ENCODE peak calls at places on chromosomes 2 and 18, in four cellular contexts. One of them, this sample, is unnamed.

GRCh38 chr18:23723121-23723520 is 33.9 kb downstream of the LAMA3 start:
- DNase-seq in BE2C: no peak
- DNase-seq in ovary: no peak
- DNase-seq in spleen: no peak
- DNase-seq in this sample: no peak

GRCh38 chr2:215790548-215791421 is 222.6 kb downstream of the MREG start:
- DNase-seq in spleen: no peak
- DNase-seq in ovary: no peak
- DNase-seq in BE2C: no peak
- DNase-seq in this sample: no peak

GRCh38 chr2:162282765-162283425 is 35.6 kb downstream of the IFIH1 start:
- DNase-seq in BE2C: no peak
- DNase-seq in ovary: no peak
- DNase-seq in spleen: no peak
- DNase-seq in this sample: no peak

GRCh38 chr18:323253-323622 is 55.4 kb upstream of the THOC1 start:
- DNase-seq in ovary: no peak
- DNase-seq in spleen: no peak
- DNase-seq in BE2C: no peak
- DNase-seq in this sample: no peak

GRCh38 chr2:100929142-100929541 is 72.9 kb upstream of the RPL31 start:
- DNase-seq in BE2C: no peak
- DNase-seq in spleen: no peak
- DNase-seq in ovary: no peak
- DNase-seq in this sample: no peak

GRCh38 chr2:12303181-12304030 is 413.3 kb upstream of the TRIB2 start:
- DNase-seq in spleen: no peak
- DNase-seq in BE2C: no peak
- DNase-seq in ovary: no peak
- DNase-seq in this sample: no peak

GRCh38 chr18:3037423-3037915 is 24.5 kb upstream of the LPIN2 start:
- DNase-seq in BE2C: no peak
- DNase-seq in spleen: no peak
- DNase-seq in ovary: no peak
- DNase-seq in this sample: no peak

GRCh38 chr2:109386004-109386695 is 227.6 kb downstream of the SEPTIN10 start:
- DNase-seq in BE2C: no peak
- DNase-seq in spleen: peak
- DNase-seq in ovary: no peak
- DNase-seq in this sample: no peak

GRCh38 chr2:170362895-170363582 is 185.1 kb downstream of the MYO3B start:
- DNase-seq in ovary: no peak
- DNase-seq in spleen: no peak
- DNase-seq in BE2C: no peak
- DNase-seq in this sample: no peak

GRCh38 chr18:8177330-8178016 is 431.8 kb upstream of the RAB12 start:
- DNase-seq in ovary: no peak
- DNase-seq in spleen: no peak
- DNase-seq in BE2C: peak
- DNase-seq in this sample: no peak

GRCh38 chr2:109260116-109260855 is 131.3 kb downstream of the SH3RF3 start:
- DNase-seq in BE2C: no peak
- DNase-seq in spleen: peak
- DNase-seq in ovary: no peak
- DNase-seq in this sample: no peak

GRCh38 chr2:203669820-203670219 is 36.6 kb upstream of the CD28 start:
- DNase-seq in spleen: no peak
- DNase-seq in BE2C: no peak
- DNase-seq in ovary: no peak
- DNase-seq in this sample: no peak

GRCh38 chr2:145851730-145852129 is 1331.8 kb upstream of the ZEB2 start:
- DNase-seq in BE2C: no peak
- DNase-seq in ovary: no peak
- DNase-seq in spleen: no peak
- DNase-seq in this sample: no peak

GRCh38 chr2:71555798-71556454 is 102.6 kb downstream of the DYSF start:
- DNase-seq in BE2C: no peak
- DNase-seq in spleen: peak
- DNase-seq in ovary: no peak
- DNase-seq in this sample: no peak

GRCh38 chr18:39746201-39746600 is 2180.6 kb upstream of the CELF4 start:
- DNase-seq in ovary: no peak
- DNase-seq in BE2C: no peak
- DNase-seq in spleen: no peak
- DNase-seq in this sample: no peak

GRCh38 chr18:54223568-54224241 is 764 bp downstream of the MBD2 start:
- DNase-seq in BE2C: no peak
- DNase-seq in spleen: peak
- DNase-seq in ovary: peak
- DNase-seq in this sample: peak

GRCh38 chr2:175837046-175837445 is 165.0 kb downstream of the LNPK start:
- DNase-seq in ovary: no peak
- DNase-seq in spleen: no peak
- DNase-seq in BE2C: no peak
- DNase-seq in this sample: no peak

GRCh38 chr2:113918229-113918628 is 28.3 kb downstream of the ACTR3 start:
- DNase-seq in BE2C: no peak
- DNase-seq in ovary: no peak
- DNase-seq in spleen: no peak
- DNase-seq in this sample: no peak

GRCh38 chr2:159971365-159972122 is 90.9 kb downstream of the PLA2R1 start:
- DNase-seq in spleen: no peak
- DNase-seq in ovary: no peak
- DNase-seq in BE2C: no peak
- DNase-seq in this sample: no peak

GRCh38 chr2:55530539-55531081 is 11.1 kb downstream of the CFAP36 start:
- DNase-seq in ovary: no peak
- DNase-seq in spleen: no peak
- DNase-seq in BE2C: no peak
- DNase-seq in this sample: no peak

GRCh38 chr2:241507430-241508239 is 749 bp downstream of the STK25 start:
- DNase-seq in BE2C: peak
- DNase-seq in ovary: peak
- DNase-seq in spleen: peak
- DNase-seq in this sample: no peak

GRCh38 chr2:171432969-171433762 is 624 bp downstream of the METTL8 start:
- DNase-seq in BE2C: peak
- DNase-seq in ovary: no peak
- DNase-seq in spleen: peak
- DNase-seq in this sample: no peak

GRCh38 chr2:217356795-217357194 is 496.9 kb upstream of the TNP1 start:
- DNase-seq in spleen: no peak
- DNase-seq in ovary: peak
- DNase-seq in BE2C: no peak
- DNase-seq in this sample: peak

DNA sequence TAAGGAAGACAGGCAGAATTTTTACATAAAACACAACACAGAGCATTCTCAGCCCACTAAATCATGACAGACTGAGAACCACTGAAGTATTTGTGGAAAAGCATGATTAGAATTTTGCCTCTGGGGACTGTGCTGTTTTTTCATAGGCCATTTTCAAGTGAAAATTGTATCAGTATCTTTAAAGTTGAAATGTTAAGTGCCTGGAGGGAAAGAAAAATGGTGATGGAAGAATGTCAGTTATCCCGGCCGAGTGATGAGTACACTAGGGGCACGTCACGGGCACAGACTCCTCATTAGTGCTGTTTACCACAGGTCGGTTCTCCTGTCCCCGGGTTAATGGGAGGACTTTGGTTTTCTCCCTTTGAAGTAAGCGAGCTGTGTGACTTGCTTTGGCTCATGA is 36.9 kb downstream of the EHD3 start:
- DNase-seq in spleen: no peak
- DNase-seq in ovary: no peak
- DNase-seq in BE2C: no peak
- DNase-seq in this sample: no peak
- TF ChIP-seq CTCF in spleen: no peak
- TF ChIP-seq CTCF in ovary: no peak
- TF ChIP-seq CTCF in BE2C: no peak
- TF ChIP-seq CTCF in this sample: no peak

GRCh38 chr2:31693882-31694281 is 113.1 kb upstream of the SRD5A2 start:
- DNase-seq in BE2C: no peak
- DNase-seq in spleen: no peak
- DNase-seq in ovary: no peak
- DNase-seq in this sample: no peak

DNA sequence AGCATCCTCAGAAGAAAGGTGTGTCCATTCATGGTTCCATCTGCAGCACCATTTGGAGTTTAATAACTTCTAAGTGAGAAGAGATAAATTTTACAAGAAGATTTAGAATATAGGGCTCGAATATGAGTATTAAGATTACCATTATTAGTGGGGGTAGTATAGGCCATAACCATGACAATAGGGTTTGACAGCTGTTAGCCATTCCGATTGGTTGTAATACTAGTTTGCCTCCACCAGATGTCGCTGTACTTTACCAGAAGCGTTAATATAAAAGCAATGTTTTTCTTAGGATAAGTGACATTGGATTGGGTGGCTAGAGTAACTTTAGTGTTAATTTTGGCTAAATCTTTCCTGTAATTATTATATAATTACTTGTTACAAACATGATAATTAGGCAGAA is 107.5 kb upstream of the SRD5A2 start:
- DNase-seq in ovary: no peak
- DNase-seq in spleen: no peak
- DNase-seq in BE2C: no peak
- DNase-seq in this sample: no peak
- TF ChIP-seq CTCF in ovary: no peak
- TF ChIP-seq CTCF in spleen: peak
- TF ChIP-seq CTCF in BE2C: peak
- TF ChIP-seq CTCF in this sample: no peak

GRCh38 chr2:6495466-6495865 is 370.2 kb downstream of the CMPK2 start:
- DNase-seq in BE2C: no peak
- DNase-seq in ovary: no peak
- DNase-seq in spleen: no peak
- DNase-seq in this sample: no peak
- TF ChIP-seq CTCF in BE2C: no peak
- TF ChIP-seq CTCF in ovary: no peak
- TF ChIP-seq CTCF in spleen: no peak
- TF ChIP-seq CTCF in this sample: no peak

GRCh38 chr2:120686511-120687168 is 49.0 kb upstream of the GLI2 start:
- DNase-seq in ovary: no peak
- DNase-seq in BE2C: no peak
- DNase-seq in spleen: peak
- DNase-seq in this sample: no peak
- TF ChIP-seq CTCF in ovary: no peak
- TF ChIP-seq CTCF in BE2C: peak
- TF ChIP-seq CTCF in spleen: peak
- TF ChIP-seq CTCF in this sample: no peak

GRCh38 chr2:128401680-128402079 is 83.0 kb upstream of the HS6ST1 start:
- DNase-seq in BE2C: no peak
- DNase-seq in ovary: no peak
- DNase-seq in spleen: peak
- DNase-seq in this sample: no peak

GRCh38 chr2:128396946-128397345 is 78.3 kb upstream of the HS6ST1 start:
- DNase-seq in BE2C: no peak
- DNase-seq in spleen: no peak
- DNase-seq in ovary: no peak
- DNase-seq in this sample: no peak

GRCh38 chr2:128402921-128403670 is 84.4 kb upstream of the HS6ST1 start:
- DNase-seq in spleen: peak
- DNase-seq in BE2C: no peak
- DNase-seq in ovary: no peak
- DNase-seq in this sample: no peak

GRCh38 chr2:128396500-128396891 is 77.8 kb upstream of the HS6ST1 start:
- DNase-seq in ovary: no peak
- DNase-seq in spleen: peak
- DNase-seq in BE2C: peak
- DNase-seq in this sample: no peak

GRCh38 chr2:128399690-128400291 is 81.1 kb upstream of the HS6ST1 start:
- DNase-seq in ovary: no peak
- DNase-seq in spleen: no peak
- DNase-seq in BE2C: no peak
- DNase-seq in this sample: no peak
- TF ChIP-seq CTCF in ovary: no peak
- TF ChIP-seq CTCF in spleen: no peak
- TF ChIP-seq CTCF in BE2C: no peak
- TF ChIP-seq CTCF in this sample: no peak

DNA sequence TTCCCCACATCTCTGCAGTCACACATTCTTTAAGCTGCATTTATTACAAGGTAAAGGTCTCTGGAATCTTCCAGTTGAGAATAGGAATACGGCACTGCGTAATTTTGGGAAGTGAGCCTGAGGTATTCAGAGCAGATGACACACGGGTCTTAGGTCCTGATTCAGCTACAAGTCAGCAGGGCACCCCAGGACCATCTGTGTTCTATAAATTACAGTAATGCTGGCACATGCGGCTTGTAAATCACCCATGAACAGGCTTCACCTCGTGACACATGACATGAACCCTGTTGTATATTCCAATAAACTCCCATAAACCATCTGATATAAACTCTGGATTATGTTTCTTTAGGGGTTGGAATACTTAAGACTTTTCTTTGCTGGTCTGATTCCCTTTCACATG is 298.4 kb downstream of the MEIS1 start:
- DNase-seq in spleen: no peak
- DNase-seq in ovary: no peak
- DNase-seq in BE2C: no peak
- DNase-seq in this sample: no peak
- TF ChIP-seq CTCF in spleen: no peak
- TF ChIP-seq CTCF in ovary: no peak
- TF ChIP-seq CTCF in BE2C: no peak
- TF ChIP-seq CTCF in this sample: no peak

GRCh38 chr2:238079874-238080327 is 19.1 kb downstream of the SCLY start:
- DNase-seq in ovary: no peak
- DNase-seq in spleen: no peak
- DNase-seq in BE2C: no peak
- DNase-seq in this sample: no peak

GRCh38 chr2:238081561-238081960 is 18.6 kb upstream of the ESPNL start:
- DNase-seq in spleen: no peak
- DNase-seq in ovary: no peak
- DNase-seq in BE2C: no peak
- DNase-seq in this sample: no peak

GRCh38 chr2:238080518-238080917 is 19.6 kb upstream of the ESPNL start:
- DNase-seq in spleen: no peak
- DNase-seq in BE2C: no peak
- DNase-seq in ovary: no peak
- DNase-seq in this sample: no peak

GRCh38 chr2:238082151-238082550 is 18.0 kb upstream of the ESPNL start:
- DNase-seq in ovary: no peak
- DNase-seq in BE2C: no peak
- DNase-seq in spleen: no peak
- DNase-seq in this sample: no peak

GRCh38 chr2:238081150-238081549 is 19.0 kb upstream of the ESPNL start:
- DNase-seq in spleen: no peak
- DNase-seq in ovary: no peak
- DNase-seq in BE2C: peak
- DNase-seq in this sample: no peak
- TF ChIP-seq CTCF in spleen: no peak
- TF ChIP-seq CTCF in ovary: no peak
- TF ChIP-seq CTCF in BE2C: no peak
- TF ChIP-seq CTCF in this sample: no peak

This sample was measured in thoracic aorta.